ENCODE peak calls at places on chromosome 12, in five cellular contexts. U, B, L, O and Q are unnamed samples.

GRCh38 chr12:128920468-128920867 is 67.2 kb downstream of the GLT1D1 start:
- DNase-seq in U (no peak), B (no peak), L (no peak), O (no peak), Q (no peak)

GRCh38 chr12:94458882-94459772 is 540 bp downstream of the CEP83 start:
- DNase-seq in U (no peak), B (peak), L (no peak), O (no peak), Q (no peak)

GRCh38 chr12:20946732-20947131 is 136.2 kb downstream of the SLCO1B3 start:
- DNase-seq in U (no peak), B (no peak), L (no peak), O (no peak), Q (no peak)

GRCh38 chr12:43444940-43445564 is 107.0 kb downstream of the ADAMTS20 start:
- DNase-seq in U (peak), B (peak), L (peak), O (peak), Q (no peak)

GRCh38 chr12:52044284-52044983 is 6.8 kb upstream of the NR4A1 start:
- DNase-seq in U (no peak), B (no peak), L (no peak), O (no peak), Q (peak)

GRCh38 chr12:48857278-48857994 is 5.5 kb upstream of the DDX23 start:
- DNase-seq in U (no peak), B (no peak), L (no peak), O (no peak), Q (no peak)

GRCh38 chr12:21301-22189 is 45.0 kb upstream of the IQSEC3 start:
- DNase-seq in U (no peak), B (no peak), L (no peak), O (no peak), Q (no peak)

GRCh38 chr12:23504641-23505399 is 444.6 kb downstream of the SOX5 start:
- DNase-seq in U (no peak), B (no peak), L (no peak), O (no peak), Q (no peak)

GRCh38 chr12:30484658-30485057 is 211.0 kb downstream of the IPO8 start:
- DNase-seq in U (no peak), B (no peak), L (no peak), O (no peak), Q (no peak)

GRCh38 chr12:34402228-34402898 is 380.1 kb downstream of the ALG10 start:
- DNase-seq in U (no peak), B (no peak), L (no peak), O (no peak), Q (peak)

GRCh38 chr12:121279507-121279915 is 17.0 kb downstream of the CAMKK2 start:
- DNase-seq in U (no peak), B (no peak), L (no peak), O (no peak), Q (peak)

GRCh38 chr12:118900954-118901353 is 80.4 kb upstream of the SRRM4 start:
- DNase-seq in U (no peak), B (no peak), L (no peak), O (no peak), Q (no peak)

GRCh38 chr12:99367181-99367580 is 280.4 kb upstream of the GARIN6 start:
- DNase-seq in U (no peak), B (no peak), L (no peak), O (no peak), Q (no peak)

GRCh38 chr12:93178154-93178878 is 199.4 kb upstream of the NUDT4 start:
- DNase-seq in U (no peak), B (no peak), L (no peak), O (no peak), Q (no peak)

GRCh38 chr12:213527-213932 is 427 bp downstream of the SLC6A12 start:
- DNase-seq in U (no peak), B (no peak), L (no peak), O (no peak), Q (no peak)

GRCh38 chr12:94879542-94879941 is 124.0 kb downstream of the NDUFA12 start:
- DNase-seq in U (no peak), B (no peak), L (no peak), O (no peak), Q (no peak)

GRCh38 chr12:106981781-106982180 is 5.2 kb downstream of the MTERF2 start:
- DNase-seq in U (no peak), B (no peak), L (no peak), O (no peak), Q (no peak)

GRCh38 chr12:49200882-49201594 is 12.2 kb upstream of the TUBA1A start:
- DNase-seq in U (no peak), B (peak), L (no peak), O (no peak), Q (no peak)

GRCh38 chr12:114483996-114484395 is 78.1 kb upstream of the TBX5 start:
- DNase-seq in U (no peak), B (no peak), L (no peak), O (no peak), Q (no peak)

GRCh38 chr12:1811281-1811947 is 9.0 kb upstream of the LRTM2 start:
- DNase-seq in U (no peak), B (no peak), L (no peak), O (peak), Q (no peak)

GRCh38 chr12:122182887-122183587 is at the start of gene LRRC43:
- DNase-seq in U (no peak), B (no peak), L (no peak), O (no peak), Q (no peak)

GRCh38 chr12:67879937-67880336 is 109.3 kb upstream of the IFNG-AS1 start:
- DNase-seq in U (no peak), B (no peak), L (no peak), O (no peak), Q (no peak)

GRCh38 chr12:94147991-94148840 is at the start of gene PLXNC1:
- DNase-seq in U (no peak), B (peak), L (peak), O (peak), Q (peak)

GRCh38 chr12:19138551-19139344 is 9.2 kb downstream of the PLEKHA5 start:
- DNase-seq in U (no peak), B (no peak), L (no peak), O (no peak), Q (no peak)

GRCh38 chr12:68951652-68952051 is 18.7 kb upstream of the CPM start:
- DNase-seq in U (no peak), B (no peak), L (no peak), O (no peak), Q (no peak)

GRCh38 chr12:105234197-105234596 is 1.8 kb downstream of the APPL2 start:
- DNase-seq in U (no peak), B (no peak), L (no peak), O (no peak), Q (no peak)

GRCh38 chr12:132237772-132238486 is 91.5 kb downstream of the GALNT9 start:
- DNase-seq in U (no peak), B (no peak), L (no peak), O (no peak), Q (no peak)

GRCh38 chr12:19171731-19172130 is 42.2 kb downstream of the PLEKHA5 start:
- DNase-seq in U (no peak), B (no peak), L (no peak), O (no peak), Q (no peak)

GRCh38 chr12:131557310-131557709 is 153.6 kb upstream of the SFSWAP start:
- DNase-seq in U (no peak), B (no peak), L (no peak), O (no peak), Q (no peak)